ENCODE peak calls at places on chromosomes 12 and 14, in nine cellular contexts. C, T, B, M, S, L, O, J and A are unnamed samples.

GRCh38 chr14:50830044-50830931 is 674 bp downstream of the NIN start:
- DNase-seq in T (peak; percentile 62), C (peak; percentile 38), B (peak; percentile 80), M (peak; percentile 47), S (peak; percentile 52), J (peak; percentile 45), L (peak; percentile 61), O (peak; percentile 66), A (peak; percentile 85)

GRCh38 chr12:68291396-68292036 is 38.1 kb upstream of the IL22 start:
- DNase-seq in O (no peak), C (peak; percentile 97), B (no peak), L (no peak), J (no peak), M (no peak), T (no peak), S (no peak), A (no peak)

GRCh38 chr12:2902287-2902880 is 11.7 kb downstream of the TULP3 start:
- DNase-seq in J (no peak), T (no peak), M (peak; percentile 50), C (no peak), L (no peak), B (no peak), S (peak; percentile 10), O (no peak), A (no peak)

GRCh38 chr12:89924191-89924590 is 215.6 kb upstream of the ATP2B1 start:
- DNase-seq in S (no peak), T (no peak), B (no peak), J (no peak), M (no peak), C (no peak), L (no peak), O (no peak), A (no peak)

GRCh38 chr14:68530443-68530842 is 262.4 kb downstream of the ZFP36L1 start:
- DNase-seq in B (no peak), L (no peak), O (no peak), S (no peak), J (no peak), M (no peak), C (no peak), T (no peak), A (no peak)

GRCh38 chr14:103281496-103282231 is 52.4 kb upstream of the EIF5 start:
- DNase-seq in C (peak; percentile 20), M (no peak), O (no peak), S (peak; percentile 53), T (peak; percentile 42), J (no peak), L (no peak), B (no peak), A (no peak)

GRCh38 chr12:78392918-78393317 is 471.7 kb upstream of the SYT1 start:
- DNase-seq in M (no peak), O (no peak), L (no peak), S (no peak), T (no peak), C (no peak), J (no peak), B (no peak), A (no peak)

GRCh38 chr14:37588667-37588955 is 6.4 kb downstream of the FOXA1 start:
- DNase-seq in C (peak; percentile 53), O (no peak), B (no peak), L (no peak), M (no peak), J (no peak), T (no peak), S (peak; percentile 56), A (no peak)

GRCh38 chr14:90893510-90893909 is 77.3 kb upstream of the TTC7B start:
- DNase-seq in T (no peak), C (no peak), B (no peak), O (no peak), S (no peak), L (no peak), M (no peak), J (no peak), A (no peak)

GRCh38 chr12:124910561-124911478 is 3.6 kb downstream of the UBC start:
- DNase-seq in M (no peak), C (peak; percentile 82), S (no peak), T (no peak), J (no peak), L (peak; percentile 36), B (no peak), O (no peak), A (peak; percentile 24)

GRCh38 chr12:110739488-110739887 is 3.2 kb downstream of the PPP1CC start:
- DNase-seq in C (no peak), B (no peak), L (no peak), S (no peak), J (no peak), T (no peak), O (no peak), M (no peak), A (no peak)

GRCh38 chr12:29783773-29784666 is at the start of gene TMTC1:
- DNase-seq in O (peak; percentile 34), C (no peak), L (no peak), M (peak; percentile 41), S (peak; percentile 45), T (peak; percentile 80), B (peak; percentile 76), J (peak; percentile 61), A (peak; percentile 84)

GRCh38 chr14:104897286-104898194 is 27.1 kb upstream of the PLD4 start:
- DNase-seq in O (peak; percentile 75), B (no peak), T (no peak), C (no peak), J (peak; percentile 41), S (no peak), M (no peak), L (no peak), A (peak; percentile 47)

GRCh38 chr12:12267801-12268200 is 957 bp upstream of the LRP6 start:
- DNase-seq in M (no peak), S (no peak), O (no peak), J (no peak), B (no peak), C (no peak), T (peak; percentile 49), L (no peak), A (no peak)

GRCh38 chr14:93752980-93753561 is 35.2 kb downstream of the PRIMA1 start:
- DNase-seq in J (no peak), B (no peak), S (no peak), L (no peak), C (no peak), O (no peak), T (no peak), M (no peak), A (peak; percentile 89)

GRCh38 chr14:60777856-60778578 is 43.5 kb downstream of the MNAT1 start:
- DNase-seq in C (peak; percentile 81), T (no peak), L (no peak), S (no peak), O (no peak), J (no peak), M (no peak), B (no peak), A (no peak)

DNA sequence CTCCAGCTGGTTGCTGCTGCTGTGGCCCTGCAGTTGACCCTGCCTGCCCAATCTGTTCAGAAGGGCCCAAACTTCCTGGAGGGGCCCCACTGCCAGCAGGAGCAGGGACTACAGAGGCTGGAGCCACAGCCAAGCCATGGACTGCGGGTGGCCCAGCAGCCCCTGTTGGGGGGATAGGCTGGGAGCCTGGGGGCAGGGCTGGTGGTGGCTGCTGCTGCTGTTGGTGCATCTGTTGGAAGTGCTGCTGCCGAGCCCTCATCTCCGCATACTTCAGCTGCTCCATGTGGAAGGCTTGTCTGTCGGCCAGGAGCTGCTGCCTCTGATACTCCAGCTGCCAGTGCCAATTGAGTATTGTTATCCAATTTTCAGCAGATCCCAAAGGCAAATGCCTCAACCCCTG is 7.2 kb downstream of the MYL6 start:
- DNase-seq in B (no peak), M (no peak), J (no peak), L (no peak), O (no peak), T (no peak), C (no peak), S (no peak), A (no peak)
- H3K36me3 ChIP-seq in B (peaks cover 97% of the 10 kb centered on the region), M (peaks cover 69% of the 10 kb centered on the region), J (no peaks in the 10 kb centered on the region), L (peaks cover 85% of the 10 kb centered on the region), O (peaks cover 96% of the 10 kb centered on the region), T (peaks cover 83% of the 10 kb centered on the region), C (peaks cover 42% of the 10 kb centered on the region), S (peaks cover 34% of the 10 kb centered on the region), A (no peaks in the 10 kb centered on the region)

DNA sequence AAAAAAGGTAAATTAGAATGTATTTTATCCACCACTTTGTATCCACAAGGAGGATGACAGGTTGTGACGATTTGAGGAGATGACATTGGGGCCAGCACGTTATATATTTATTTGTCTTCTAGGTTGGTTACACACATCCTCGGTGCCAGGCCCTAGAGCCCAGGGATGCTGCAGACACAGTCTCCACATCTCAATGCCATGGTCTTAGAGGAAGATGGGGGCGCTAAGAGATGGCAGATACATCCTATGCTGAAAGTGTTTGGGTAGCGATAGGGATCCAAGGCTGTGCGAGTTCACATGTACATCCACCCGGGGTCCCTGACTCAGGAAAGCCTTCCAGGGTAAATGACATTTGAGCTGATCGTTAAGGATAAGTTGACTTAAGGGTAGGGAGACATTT is 193.1 kb upstream of the GSC start:
- DNase-seq in J (no peak), O (no peak), T (no peak), B (no peak), S (no peak), C (no peak), M (no peak), L (no peak), A (no peak)
- H3K27me3 ChIP-seq in J (no peaks in the 10 kb centered on the region), O (peaks cover 61% of the 10 kb centered on the region), T (no peaks in the 10 kb centered on the region), B (no peaks in the 10 kb centered on the region), S (no peaks in the 10 kb centered on the region), C (no peaks in the 10 kb centered on the region), M (peaks cover 6% of the 10 kb centered on the region), L (no peaks in the 10 kb centered on the region), A (no peaks in the 10 kb centered on the region)

GRCh38 chr12:26971963-26972362 is 33.7 kb downstream of the FGFR1OP2 start:
- DNase-seq in B (no peak), S (no peak), T (no peak), M (no peak), C (no peak), O (no peak), L (peak; percentile 57), J (no peak), A (no peak)

GRCh38 chr12:26978801-26979200 is 35.4 kb downstream of the TM7SF3 start:
- DNase-seq in J (no peak), B (no peak), S (no peak), L (no peak), O (no peak), C (no peak), M (no peak), T (no peak), A (no peak)

GRCh38 chr12:26979733-26980132 is 34.5 kb downstream of the TM7SF3 start:
- DNase-seq in C (no peak), T (no peak), B (no peak), M (no peak), L (no peak), O (no peak), S (no peak), J (no peak), A (no peak)

GRCh38 chr12:26976687-26977086 is 37.5 kb downstream of the TM7SF3 start:
- DNase-seq in O (no peak), L (no peak), C (peak; percentile 80), J (no peak), S (no peak), B (no peak), T (no peak), M (no peak), A (no peak)
- H3K36me3 ChIP-seq in O (peaks cover 7% of the 10 kb centered on the region), L (peaks cover 43% of the 10 kb centered on the region), C (peaks cover 22% of the 10 kb centered on the region), J (no peaks in the 10 kb centered on the region), S (peaks cover 11% of the 10 kb centered on the region), B (peaks cover 45% of the 10 kb centered on the region), T (peaks cover 61% of the 10 kb centered on the region), M (peaks cover 15% of the 10 kb centered on the region), A (no peaks in the 10 kb centered on the region)

DNA sequence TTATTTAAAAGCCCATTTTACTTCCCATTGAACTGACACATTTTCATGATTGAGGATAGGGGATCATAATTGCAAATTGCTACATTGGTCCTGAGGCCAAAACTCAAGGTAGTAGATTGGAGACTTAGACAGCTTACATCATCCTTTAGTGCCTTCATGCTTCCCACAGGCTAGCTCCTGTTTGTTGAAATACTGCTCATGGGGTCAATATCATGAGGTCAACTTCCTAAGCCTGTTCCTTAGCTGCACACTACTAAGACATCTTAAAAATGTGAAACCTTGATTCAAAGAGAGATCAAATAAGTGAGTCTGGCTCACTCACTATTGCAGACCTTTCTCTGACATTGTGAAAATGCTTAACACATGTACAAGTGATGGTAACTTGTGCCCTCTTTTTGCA is 113.0 kb downstream of the TBC1D30 start:
- DNase-seq in T (no peak), S (no peak), J (no peak), C (no peak), L (no peak), M (no peak), O (no peak), B (no peak), A (no peak)
- H3K27me3 ChIP-seq in T (no peaks in the 10 kb centered on the region), S (no peaks in the 10 kb centered on the region), J (no peaks in the 10 kb centered on the region), C (no peaks in the 10 kb centered on the region), L (peaks cover 2% of the 10 kb centered on the region), M (no peaks in the 10 kb centered on the region), O (no peaks in the 10 kb centered on the region), B (no peaks in the 10 kb centered on the region), A (no peaks in the 10 kb centered on the region)